ENCODE peak calls at places on chromosome 11, in nine cellular contexts. Y is astrocyte; A is pancreas; T is CD4-positive, alpha-beta memory T cell; P is kidney; K is body of pancreas; G is NT2/D1; L is SJSA1; D is sigmoid colon. N is an unnamed sample.
A peak's percentile ranks its signal among the peaks of the same experiment; 100 is the strongest.

GRCh38 chr11:18612394-18612793 is 12.8 kb downstream of the MISFA start:
- DNase-seq in Y (no peak), A (no peak), T (no peak), P (no peak), K (no peak), G (no peak), L (no peak), D (no peak), N (no peak)

GRCh38 chr11:57424802-57425564 is 1.9 kb downstream of the SLC43A3 start:
- DNase-seq in Y (peak; percentile 84), A (peak; percentile 23), T (peak; percentile 67), P (peak; percentile 92), K (peak; percentile 52), G (no peak), L (peak; percentile 53), D (peak; percentile 91), N (peak; percentile 87)

GRCh38 chr11:108788565-108789199 is 123.8 kb downstream of the DDX10 start:
- DNase-seq in Y (peak; percentile 29), A (no peak), T (no peak), P (no peak), K (peak; percentile 13), G (peak; percentile 1), L (no peak), D (no peak), N (no peak)

GRCh38 chr11:35838071-35838470 is 105.8 kb upstream of the LDLRAD3 start:
- DNase-seq in Y (peak; percentile 12), A (no peak), T (no peak), P (no peak), K (no peak), G (no peak), L (no peak), D (no peak), N (no peak)

GRCh38 chr11:70756756-70757155 is 358.4 kb downstream of the CTTN start:
- DNase-seq in Y (no peak), A (no peak), T (no peak), P (no peak), K (no peak), G (no peak), L (no peak), D (no peak), N (no peak)

GRCh38 chr11:15605094-15605493 is 490.4 kb downstream of the INSC start:
- DNase-seq in Y (no peak), A (no peak), T (no peak), P (no peak), K (no peak), G (no peak), L (no peak), D (no peak), N (no peak)

GRCh38 chr11:78811622-78812021 is 237.0 kb upstream of the NARS2 start:
- DNase-seq in Y (no peak), A (no peak), T (no peak), P (no peak), K (no peak), G (no peak), L (no peak), D (no peak), N (no peak)

GRCh38 chr11:69654001-69654659 is 13.2 kb downstream of the CCND1 start:
- DNase-seq in Y (no peak), A (no peak), T (no peak), P (peak; percentile 83), K (peak; percentile 51), G (no peak), L (no peak), D (peak; percentile 60), N (peak; percentile 71)

GRCh38 chr11:125941606-125942275 is 4.1 kb upstream of the VSIG10L2 start:
- DNase-seq in Y (no peak), A (peak; percentile 65), T (peak; percentile 29), P (no peak), K (peak; percentile 68), G (peak; percentile 51), L (no peak), D (peak; percentile 60), N (no peak)

DNA sequence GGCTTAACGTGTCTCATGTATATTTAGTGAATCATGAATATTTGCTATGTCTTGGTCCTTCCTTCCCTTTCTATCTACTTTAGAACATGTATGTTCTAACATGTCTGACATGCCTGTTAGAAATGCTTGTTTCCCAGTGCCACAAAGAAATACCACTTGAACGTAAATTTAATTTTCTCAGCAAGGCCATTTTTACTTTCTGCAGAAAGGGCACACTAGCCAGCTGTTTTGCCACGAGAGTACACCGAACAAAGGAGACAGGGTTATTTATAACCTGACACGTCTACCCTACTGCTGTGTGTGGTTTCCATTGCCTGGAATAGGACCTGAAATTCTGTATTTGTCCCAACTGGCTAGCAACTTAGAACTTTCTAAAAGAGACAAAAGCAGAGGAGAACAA is 7.4 kb upstream of the ZBTB44 start:
- DNase-seq in Y (no peak), A (no peak), T (no peak), P (no peak), K (no peak), G (no peak), L (no peak), D (no peak), N (no peak)
- H3K36me3 ChIP-seq in Y (no peaks in the 10 kb centered on the region), A (no peaks in the 10 kb centered on the region), T (no peaks in the 10 kb centered on the region), P (no peaks in the 10 kb centered on the region), K (no peaks in the 10 kb centered on the region), G (no peaks in the 10 kb centered on the region), L (no peaks in the 10 kb centered on the region), D (no peaks in the 10 kb centered on the region), N (no peaks in the 10 kb centered on the region)

DNA sequence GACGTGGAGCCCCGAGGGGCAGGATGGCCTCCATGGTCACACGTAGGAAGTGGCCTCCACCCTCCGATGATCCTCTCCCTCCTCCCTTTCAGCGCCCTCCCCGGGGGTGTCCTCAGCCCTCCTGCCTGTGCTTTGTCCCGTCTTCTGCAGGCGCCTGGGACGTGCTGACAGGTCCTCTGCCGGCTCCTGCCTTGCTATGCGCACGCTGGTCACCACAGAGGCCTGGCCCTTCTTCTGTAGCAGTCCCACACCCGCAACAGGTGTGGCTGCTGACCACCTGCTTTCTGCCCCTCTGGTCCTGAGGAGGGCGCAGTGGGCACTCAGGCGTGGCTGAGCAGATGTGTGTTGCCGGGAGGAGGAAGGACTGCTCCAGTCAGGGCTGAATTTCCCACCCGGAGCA is 27.7 kb upstream of the PPP6R3 start:
- DNase-seq in Y (no peak), A (no peak), T (no peak), P (no peak), K (no peak), G (no peak), L (no peak), D (no peak), N (peak; percentile 69)
- H3K36me3 ChIP-seq in Y (peaks cover 4% of the 10 kb centered on the region), A (peaks cover 52% of the 10 kb centered on the region), T (no peaks in the 10 kb centered on the region), P (peaks cover 30% of the 10 kb centered on the region), K (peaks cover 14% of the 10 kb centered on the region), G (peaks cover 60% of the 10 kb centered on the region), L (peaks cover 66% of the 10 kb centered on the region), D (peaks cover 30% of the 10 kb centered on the region), N (no peaks in the 10 kb centered on the region)

DNA sequence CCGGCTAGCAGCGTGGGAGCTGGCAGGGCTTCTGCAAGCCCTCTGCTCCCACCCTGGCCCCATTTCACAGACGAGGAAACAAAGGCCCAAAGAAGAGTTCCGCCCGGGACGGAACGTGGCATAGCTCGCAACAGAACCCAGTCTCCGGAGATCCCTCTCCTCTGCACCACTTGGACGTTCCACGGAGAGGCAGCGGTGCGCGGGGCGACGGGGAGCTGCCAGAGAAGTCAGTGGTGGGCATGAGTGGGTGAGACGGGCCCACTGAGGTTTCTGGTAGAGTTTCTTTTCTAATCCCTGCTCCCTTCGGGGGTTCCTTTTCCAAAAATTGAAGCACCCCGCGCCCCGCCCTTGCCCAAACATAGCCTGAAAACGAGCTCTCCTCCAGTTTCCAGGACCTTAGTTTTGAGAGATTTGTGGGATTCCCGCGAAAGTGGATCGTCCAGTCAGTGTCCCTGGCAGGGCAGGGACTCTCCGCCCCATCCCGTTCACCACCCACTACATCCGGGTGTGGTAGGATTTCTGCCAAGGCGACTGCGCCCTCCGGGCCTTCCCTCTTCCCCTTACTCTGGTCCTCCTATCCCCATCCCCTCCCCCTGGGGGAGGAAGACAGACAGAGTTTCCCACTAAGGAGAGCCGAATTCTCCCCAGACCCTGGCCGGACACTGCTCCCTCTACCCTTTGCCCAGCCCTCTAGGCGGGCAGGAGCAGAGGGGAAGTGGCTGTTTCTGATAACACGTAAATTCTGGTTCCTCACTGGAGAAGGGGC is 764 bp upstream of the NECTIN1 start:
- DNase-seq in Y (peak; percentile 50), A (peak; percentile 65), T (no peak), P (peak; percentile 91), K (peak; percentile 72), G (no peak), L (peak; percentile 16), D (peak; percentile 81), N (peak; percentile 85)
- H3K36me3 ChIP-seq in Y (no peaks in the 10 kb centered on the region), A (no peaks in the 10 kb centered on the region), T (no peaks in the 10 kb centered on the region), P (no peaks in the 10 kb centered on the region), K (no peaks in the 10 kb centered on the region), G (peaks cover 16% of the 10 kb centered on the region), L (no peaks in the 10 kb centered on the region), D (no peaks in the 10 kb centered on the region), N (no peaks in the 10 kb centered on the region)

DNA sequence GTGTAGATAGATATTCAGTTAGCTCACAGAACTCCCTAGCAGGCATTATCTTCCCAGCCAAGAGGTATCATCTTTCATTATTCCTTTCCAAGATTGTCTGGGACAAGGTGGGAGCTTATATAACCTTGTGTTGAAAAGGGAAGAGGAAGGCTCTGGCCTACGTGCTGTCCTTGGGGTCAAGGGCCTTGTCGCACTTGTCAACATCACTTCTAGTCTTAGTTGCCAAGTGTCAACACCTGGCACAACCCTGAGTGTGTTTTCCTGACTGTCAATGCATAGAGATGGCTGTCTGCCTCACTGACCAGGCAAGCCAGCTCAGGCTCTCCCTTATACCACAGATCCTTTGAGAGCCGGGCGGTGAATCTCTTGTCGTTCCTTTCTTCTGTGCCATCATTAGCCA is 331.9 kb downstream of the CNTN5 start:
- DNase-seq in Y (no peak), A (no peak), T (no peak), P (peak; percentile 30), K (no peak), G (no peak), L (no peak), D (no peak), N (no peak)
- H3K36me3 ChIP-seq in Y (no peaks in the 10 kb centered on the region), A (no peaks in the 10 kb centered on the region), T (no peaks in the 10 kb centered on the region), P (no peaks in the 10 kb centered on the region), K (no peaks in the 10 kb centered on the region), G (no peaks in the 10 kb centered on the region), L (no peaks in the 10 kb centered on the region), D (no peaks in the 10 kb centered on the region), N (no peaks in the 10 kb centered on the region)

DNA sequence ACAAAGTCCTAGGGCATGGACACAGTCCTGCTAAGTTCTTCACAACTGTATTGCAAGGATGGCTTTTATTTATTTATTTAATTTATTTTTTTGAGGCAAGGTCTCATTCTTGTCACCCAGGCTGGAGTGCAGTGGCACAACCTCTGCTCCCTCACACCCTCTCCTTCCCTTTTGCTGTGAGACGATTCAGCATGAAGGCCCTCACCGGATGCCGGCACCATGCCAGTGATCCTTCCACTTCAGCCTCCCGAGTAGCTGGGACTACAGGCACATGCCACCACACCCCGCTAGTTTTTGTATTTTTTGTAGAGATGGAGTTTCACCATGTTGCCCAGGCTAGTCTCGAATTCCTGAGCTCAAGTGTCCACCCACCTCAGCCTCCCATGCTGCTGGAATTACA is 17.8 kb downstream of the EED start:
- DNase-seq in Y (no peak), A (no peak), T (no peak), P (no peak), K (no peak), G (no peak), L (no peak), D (no peak), N (no peak)
- H3K36me3 ChIP-seq in Y (no peaks in the 10 kb centered on the region), A (peaks cover 6% of the 10 kb centered on the region), T (peaks cover 12% of the 10 kb centered on the region), P (peaks cover 5% of the 10 kb centered on the region), K (peaks cover 5% of the 10 kb centered on the region), G (peaks cover 46% of the 10 kb centered on the region), L (peaks cover 3% of the 10 kb centered on the region), D (no peaks in the 10 kb centered on the region), N (no peaks in the 10 kb centered on the region)

N was measured in left lung.